ENCODE peak calls at places on chromosomes 1 and 21, in nine cellular contexts. X is endodermal cell; S is tibial artery; T is psoas muscle; G is left lung; V is heart right ventricle; B is body of pancreas; Y is left ventricle myocardium inferior; Q is CD4-positive, CD25-positive, alpha-beta regulatory T cell. K is an unnamed sample.

GRCh38 chr1:160365325-160365724 is 1.5 kb upstream of the NHLH1 start:
- DNase-seq in X (no peak), V (no peak), B (no peak), G (no peak), Q (no peak), T (no peak), Y (no peak), S (no peak), K (no peak)

GRCh38 chr1:65264197-65264929 is 45.0 kb upstream of the DNAJC6 start:
- DNase-seq in Y (peak; percentile 18), X (peak; percentile 88), S (no peak), T (no peak), G (no peak), B (no peak), V (no peak), Q (no peak), K (no peak)

GRCh38 chr1:93878501-93878888 is 511 bp downstream of the DNTTIP2 start:
- DNase-seq in S (no peak), B (peak; percentile 45), X (no peak), Q (no peak), G (peak; percentile 69), T (peak; percentile 82), Y (peak; percentile 20), V (peak; percentile 19), K (peak; percentile 63)

GRCh38 chr1:11807087-11807486 is 1.1 kb downstream of the CLCN6 start:
- DNase-seq in Q (no peak), V (no peak), T (no peak), X (no peak), B (no peak), S (no peak), G (no peak), Y (no peak), K (no peak)

GRCh38 chr1:205144046-205144720 is 22.4 kb upstream of the RBBP5 start:
- DNase-seq in Y (no peak), S (no peak), T (no peak), V (no peak), X (no peak), B (no peak), Q (no peak), G (no peak), K (no peak)

GRCh38 chr1:8104278-8105236 is 78.4 kb upstream of the ERRFI1 start:
- DNase-seq in X (no peak), T (no peak), Y (no peak), G (no peak), V (no peak), S (no peak), B (no peak), Q (no peak), K (no peak)

GRCh38 chr1:25896266-25896665 is 10.0 kb downstream of the STMN1 start:
- DNase-seq in X (no peak), Q (no peak), Y (no peak), G (no peak), V (no peak), S (peak; percentile 3), B (no peak), T (no peak), K (no peak)

GRCh38 chr1:6287431-6287886 is 26.6 kb upstream of the GPR153 start:
- DNase-seq in V (no peak), X (no peak), S (peak; percentile 61), T (no peak), G (no peak), B (no peak), Q (no peak), Y (no peak), K (no peak)

GRCh38 chr1:168613689-168614655 is 37.6 kb downstream of the XCL1 start:
- DNase-seq in G (no peak), S (no peak), V (peak; percentile 50), T (peak; percentile 90), Q (no peak), B (no peak), Y (peak; percentile 36), X (no peak), K (no peak)

GRCh38 chr1:54863267-54863665 is 23.7 kb downstream of the DHCR24 start:
- DNase-seq in Y (no peak), T (peak; percentile 24), Q (no peak), S (no peak), G (no peak), V (no peak), B (no peak), X (no peak), K (no peak)

GRCh38 chr1:40840526-40841323 is 21.4 kb downstream of the CITED4 start:
- DNase-seq in Q (no peak), V (no peak), X (no peak), S (no peak), B (no peak), T (no peak), G (no peak), Y (no peak), K (peak; percentile 58)

GRCh38 chr1:25568090-25568833 is 24.9 kb downstream of the LDLRAP1 start:
- DNase-seq in B (no peak), S (peak; percentile 67), V (no peak), Q (no peak), G (no peak), X (peak; percentile 88), T (peak; percentile 83), Y (no peak), K (no peak)

GRCh38 chr1:15948600-15949452 is 27.1 kb downstream of the ZBTB17 start:
- DNase-seq in B (peak; percentile 53), Y (peak; percentile 64), Q (no peak), V (peak; percentile 55), S (peak; percentile 89), T (peak; percentile 82), G (peak; percentile 86), X (no peak), K (no peak)

GRCh38 chr1:181038399-181038873 is 4.7 kb downstream of the MR1 start:
- DNase-seq in G (peak; percentile 59), S (no peak), T (peak; percentile 65), Y (no peak), X (peak; percentile 92), V (peak; percentile 19), Q (peak; percentile 66), B (peak; percentile 56), K (peak; percentile 60)

GRCh38 chr1:228848406-228848805 is 113.1 kb downstream of the RHOU start:
- DNase-seq in T (no peak), B (no peak), S (no peak), Y (no peak), G (no peak), V (no peak), X (peak; percentile 65), Q (no peak), K (no peak)

GRCh38 chr1:10631811-10632481 is 157.2 kb downstream of the PEX14 start:
- DNase-seq in V (no peak), B (no peak), G (no peak), T (peak; percentile 34), S (no peak), Q (no peak), X (peak; percentile 84), Y (peak; percentile 8), K (no peak)

GRCh38 chr1:237962985-237963384 is 72.3 kb upstream of the ZP4 start:
- DNase-seq in V (no peak), G (no peak), T (no peak), Y (no peak), S (no peak), B (no peak), X (no peak), Q (no peak), K (no peak)

GRCh38 chr1:37948841-37949240 is 2.0 kb upstream of the INPP5B start:
- DNase-seq in Q (no peak), V (no peak), Y (no peak), B (no peak), G (no peak), X (no peak), T (peak; percentile 21), S (no peak), K (no peak)

GRCh38 chr1:59678809-59679228 is 135.9 kb upstream of the HOOK1 start:
- DNase-seq in Y (no peak), B (no peak), S (no peak), X (no peak), T (no peak), G (no peak), V (no peak), Q (no peak), K (no peak)

GRCh38 chr1:203281033-203281432 is 24.3 kb upstream of the BTG2 start:
- DNase-seq in X (peak; percentile 70), T (no peak), S (no peak), V (no peak), Q (no peak), Y (no peak), B (no peak), G (no peak), K (no peak)
- H3K4me1 ChIP-seq in X (peaks cover 21% of the 10 kb centered on the region), T (peaks cover 92% of the 10 kb centered on the region), S (peaks cover 33% of the 10 kb centered on the region), V (peaks cover 59% of the 10 kb centered on the region), Q (peaks cover 30% of the 10 kb centered on the region), Y (peaks cover 90% of the 10 kb centered on the region), B (peaks cover 65% of the 10 kb centered on the region), G (peaks cover 74% of the 10 kb centered on the region), K (no peaks in the 10 kb centered on the region)

DNA sequence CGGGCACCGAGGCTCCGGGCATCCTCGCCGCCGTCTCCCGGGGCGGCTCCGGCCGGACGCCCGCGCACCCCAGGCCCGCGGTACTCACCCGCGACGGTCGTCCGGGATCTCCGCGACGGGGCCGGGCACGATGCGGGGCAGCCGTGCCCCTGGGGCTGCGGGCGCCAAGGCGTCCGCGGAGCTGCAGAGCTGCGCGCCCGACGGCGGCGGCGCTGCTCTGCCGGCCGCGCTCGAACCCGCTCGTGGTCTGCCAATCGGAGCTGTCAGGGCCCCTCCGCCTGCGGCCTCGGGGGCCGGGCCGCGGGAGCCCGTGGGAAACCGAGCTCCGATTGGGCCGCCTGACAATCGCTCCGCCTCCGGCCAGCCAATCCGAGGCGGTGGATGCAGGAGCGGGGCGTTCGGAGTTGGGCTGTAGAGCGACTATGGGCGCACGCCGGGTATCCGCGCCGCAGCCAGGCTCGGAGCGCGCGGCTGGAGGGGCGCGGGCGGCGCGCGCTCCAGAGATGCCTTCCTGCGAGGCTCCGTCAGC is 100.6 kb upstream of the SOD1 start:
- DNase-seq in Q (peak; percentile 91), X (peak; percentile 98), V (peak; percentile 86), G (peak; percentile 88), B (peak; percentile 78), S (peak; percentile 37), T (peak; percentile 87), Y (peak; percentile 86), K (peak; percentile 96)
- H3K4me3 ChIP-seq in Q (peak overlapping the region; percentile 62), X (peak overlapping the region; percentile 83), V (peak overlapping the region; percentile 89), G (peak overlapping the region; percentile 42), B (peak overlapping the region; percentile 48), S (peak overlapping the region; percentile 32), T (peak overlapping the region; percentile 69), Y (peak overlapping the region; percentile 79), K (peak overlapping the region; percentile 82)

GRCh38 chr1:9343269-9343668 is 50.6 kb downstream of the SPSB1 start:
- DNase-seq in V (no peak), B (no peak), Y (no peak), X (no peak), G (no peak), Q (no peak), T (no peak), S (no peak), K (no peak)
- H3K4me1 ChIP-seq in V (peaks cover 31% of the 10 kb centered on the region), B (peaks cover 41% of the 10 kb centered on the region), Y (peaks cover 47% of the 10 kb centered on the region), X (peaks cover 6% of the 10 kb centered on the region), G (peaks cover 26% of the 10 kb centered on the region), Q (no peaks in the 10 kb centered on the region), T (peaks cover 20% of the 10 kb centered on the region), S (peaks cover 89% of the 10 kb centered on the region), K (no peaks in the 10 kb centered on the region)

GRCh38 chr1:111444031-111444430 is 5.0 kb downstream of the WDR77 start:
- DNase-seq in S (no peak), Y (no peak), B (no peak), G (no peak), Q (no peak), V (no peak), X (no peak), T (no peak), K (no peak)
- H3K4me3 ChIP-seq in S (no peak overlapping the region), Y (no peak overlapping the region), B (no peak overlapping the region), G (no peak overlapping the region), Q (no peak overlapping the region), V (no peak overlapping the region), X (no peak overlapping the region), T (no peak overlapping the region), K (no peak overlapping the region)

K was measured in naive thymus-derived CD4-positive, alpha-beta T cell.